ENCODE peak calls at places on chromosome 11, in ten cellular contexts. Q is endothelial cell of umbilical vein, W is spleen, R is HCT116, M is H1, Y is K562, A is HepG2, J is suprapubic skin, P is sigmoid colon, T is GM12892. X is an unnamed sample.

GRCh38 chr11:33935466-33935865 is 43.6 kb upstream of the LMO2 start:
- DNase-seq in Y (no peak), A (no peak), R (no peak), J (no peak), T (no peak), Q (peak; percentile 34), W (no peak), M (no peak), P (no peak), X (no peak)

GRCh38 chr11:119027561-119028345 is 2.9 kb downstream of the SLC37A4 start:
- DNase-seq in R (no peak), W (peak; percentile 72), M (no peak), Q (no peak), T (no peak), J (no peak), A (no peak), Y (no peak), P (no peak), X (no peak)

GRCh38 chr11:122843281-122844150 is 5.2 kb downstream of the CRTAM start:
- DNase-seq in P (no peak), Y (no peak), Q (no peak), J (no peak), T (no peak), W (no peak), R (no peak), M (no peak), A (peak; percentile 81), X (peak; percentile 19)

GRCh38 chr11:19499999-19500398 is 212.6 kb upstream of the NAV2 start:
- DNase-seq in A (no peak), R (no peak), J (no peak), M (no peak), T (no peak), Y (no peak), P (no peak), Q (no peak), W (no peak), X (no peak)

GRCh38 chr11:93059074-93059957 is 89.9 kb downstream of the MTNR1B start:
- DNase-seq in W (no peak), Q (no peak), P (no peak), T (no peak), A (no peak), R (no peak), Y (no peak), J (no peak), M (no peak), X (no peak)

GRCh38 chr11:20609727-20610707 is 10.6 kb downstream of the SLC6A5 start:
- DNase-seq in Y (peak; percentile 87), M (peak; percentile 68), R (peak; percentile 41), J (peak; percentile 69), T (peak; percentile 51), A (peak; percentile 55), W (peak; percentile 86), Q (peak; percentile 65), P (peak; percentile 74), X (peak; percentile 48)

GRCh38 chr11:87022738-87023137 is 15.0 kb upstream of the TMEM135 start:
- DNase-seq in J (no peak), Q (no peak), M (no peak), T (no peak), A (no peak), W (no peak), R (no peak), P (no peak), Y (no peak), X (no peak)

GRCh38 chr11:33897761-33898403 is 6.0 kb upstream of the LMO2 start:
- DNase-seq in R (no peak), W (no peak), Q (no peak), T (no peak), A (no peak), J (no peak), P (no peak), M (no peak), Y (no peak), X (no peak)

GRCh38 chr11:2302844-2303626 is 1.2 kb downstream of the TSPAN32 start:
- DNase-seq in W (peak; percentile 86), P (peak; percentile 76), Q (no peak), T (no peak), Y (no peak), M (no peak), R (no peak), A (no peak), J (no peak), X (no peak)

GRCh38 chr11:122847437-122847836 is 9.1 kb downstream of the CRTAM start:
- DNase-seq in P (no peak), Y (no peak), W (no peak), R (no peak), J (no peak), Q (no peak), T (no peak), A (no peak), M (no peak), X (no peak)

GRCh38 chr11:1888811-1889526 is 2.7 kb downstream of the PRR33 start:
- DNase-seq in A (no peak), T (no peak), M (no peak), R (no peak), J (no peak), Y (no peak), W (peak; percentile 93), P (no peak), Q (no peak), X (no peak)

GRCh38 chr11:88579466-88579865 is 241.9 kb upstream of the CTSC start:
- DNase-seq in A (no peak), P (no peak), J (no peak), T (no peak), W (no peak), Q (peak; percentile 86), Y (no peak), M (no peak), R (no peak), X (no peak)

GRCh38 chr11:117316197-117316961 is at the start of gene BACE1:
- DNase-seq in T (no peak), R (peak; percentile 71), W (peak; percentile 86), P (peak; percentile 92), M (peak; percentile 72), A (peak; percentile 85), J (peak; percentile 83), Y (no peak), Q (peak; percentile 82), X (no peak)
- TF ChIP-seq POLR2A in T (no peak), R (no peak), W (no peak), P (no peak), M (no peak), A (no peak), J (no peak), Y (no peak), Q (peak; percentile 47), X (no peak)

GRCh38 chr11:125346565-125347260 is 149.4 kb downstream of the FEZ1 start:
- DNase-seq in R (no peak), Q (no peak), J (no peak), Y (no peak), A (no peak), M (no peak), P (no peak), W (peak; percentile 36), T (no peak), X (no peak)

GRCh38 chr11:125343732-125344131 is 152.3 kb downstream of the FEZ1 start:
- DNase-seq in R (no peak), A (no peak), P (no peak), M (no peak), Q (no peak), Y (no peak), W (peak; percentile 62), J (no peak), T (no peak), X (no peak)

GRCh38 chr11:125347261-125347585 is 148.8 kb downstream of the FEZ1 start:
- DNase-seq in W (peak; percentile 38), Q (no peak), T (no peak), Y (no peak), M (no peak), J (no peak), A (no peak), R (no peak), P (no peak), X (no peak)

GRCh38 chr11:125344846-125345705 is 151.0 kb downstream of the FEZ1 start:
- DNase-seq in T (no peak), M (no peak), R (no peak), Y (no peak), W (peak; percentile 54), P (peak; percentile 59), A (no peak), Q (no peak), J (no peak), X (no peak)

DNA sequence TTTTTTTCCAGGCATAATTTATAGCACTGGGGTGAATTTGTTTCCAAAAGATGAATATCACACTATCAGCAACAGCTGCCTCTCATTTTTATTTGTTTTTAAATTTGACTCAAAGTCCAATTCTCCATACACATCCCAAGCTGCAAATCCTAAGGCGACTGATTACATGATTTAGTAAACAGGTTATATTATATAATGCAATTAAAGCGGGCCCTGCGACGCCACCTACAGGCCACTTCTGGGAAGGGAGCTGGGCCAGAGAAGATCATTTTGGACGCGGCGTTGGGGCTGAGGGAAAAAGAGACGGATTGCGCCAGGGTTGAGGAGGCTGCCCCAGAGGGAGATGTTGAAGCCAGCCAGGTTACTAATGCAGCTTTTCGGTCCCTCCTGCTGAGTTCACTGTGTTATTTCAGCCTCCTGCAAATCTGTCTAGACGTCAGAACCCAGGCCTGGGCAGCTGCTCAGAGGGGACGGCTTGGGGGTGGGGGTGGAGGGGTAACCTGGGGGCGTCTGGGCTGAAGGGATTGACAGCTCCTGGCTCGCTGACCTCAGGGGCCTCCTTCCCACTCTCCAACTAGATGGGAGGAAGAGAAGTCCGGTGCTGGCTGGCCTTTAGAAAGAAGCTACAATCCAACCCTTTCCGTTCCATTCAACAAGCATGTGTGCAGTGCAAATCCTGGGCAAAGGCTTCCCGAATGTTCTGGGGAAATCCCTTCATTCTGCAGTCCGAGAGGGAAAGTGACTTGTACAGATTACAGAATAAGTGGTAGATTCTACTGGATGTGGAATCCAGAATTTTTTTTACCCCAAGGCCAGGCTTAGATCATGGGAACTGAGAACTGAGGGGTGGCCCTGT is 150.1 kb downstream of the FEZ1 start:
- DNase-seq in W (peak; percentile 78), M (no peak), Q (peak; percentile 67), P (peak; percentile 92), A (peak; percentile 15), Y (peak; percentile 72), T (peak; percentile 54), R (no peak), J (peak; percentile 82), X (peak; percentile 59)
- TF ChIP-seq POLR2AphosphoS5 in W (no peak), M (no peak), Q (no peak), P (peak; percentile 19), A (no peak), Y (no peak), T (no peak), R (no peak), J (no peak), X (no peak)

GRCh38 chr11:40230821-40231220 is 1228.6 kb downstream of the LRRC4C start:
- DNase-seq in M (no peak), Y (no peak), J (no peak), Q (no peak), P (no peak), R (no peak), W (no peak), A (no peak), T (no peak), X (no peak)
- TF ChIP-seq POLR2A in M (no peak), Y (no peak), J (no peak), Q (no peak), P (no peak), R (no peak), W (no peak), A (no peak), T (no peak), X (no peak)

DNA sequence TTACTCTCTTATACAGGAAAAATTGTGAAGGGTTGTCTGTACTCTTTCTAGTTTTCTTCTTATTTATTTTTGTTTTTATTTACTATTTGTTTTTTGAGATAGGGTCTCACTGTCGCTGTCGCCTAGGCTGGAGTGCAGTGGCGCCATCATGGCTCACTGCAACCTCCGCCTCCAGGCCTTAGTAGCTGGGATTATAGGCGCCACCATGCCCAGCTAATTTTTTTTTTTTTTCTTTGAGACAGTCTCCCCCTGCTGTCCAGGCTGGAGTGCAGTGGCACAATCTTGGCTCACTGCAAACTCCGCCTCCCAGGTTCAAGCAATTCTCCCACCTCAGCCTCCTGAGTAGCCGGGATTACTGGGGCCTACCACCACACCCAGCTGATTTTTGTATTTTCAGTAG is 18.4 kb downstream of the CUL5 start:
- DNase-seq in P (no peak), Y (no peak), A (no peak), R (no peak), T (no peak), J (no peak), Q (no peak), M (no peak), W (no peak), X (no peak)
- TF ChIP-seq POLR2AphosphoS5 in P (no peak), Y (no peak), A (no peak), R (no peak), T (no peak), J (no peak), Q (no peak), M (no peak), W (no peak), X (no peak)